ENCODE peak calls at places on chromosomes 5 and 9, in seven cellular contexts. One of them, this sample, is unnamed. For H3K4me1, the result is how much of the 10 kb centered on the place peaks cover.

GRCh38 chr9:89690334-89690912 is 85.6 kb downstream of the GADD45G start:
- DNase-seq in stomach: no peak
- DNase-seq in vagina: no peak
- DNase-seq in left ventricle myocardium inferior: no peak
- DNase-seq in left lung: no peak
- DNase-seq in CD8-positive, alpha-beta memory T cell: no peak
- DNase-seq in neural progenitor cell: no peak
- DNase-seq in this sample: no peak

GRCh38 chr5:142013734-142014495 is 1.1 kb upstream of the GNPDA1 start:
- DNase-seq in stomach: no peak
- DNase-seq in vagina: no peak
- DNase-seq in left ventricle myocardium inferior: peak
- DNase-seq in neural progenitor cell: no peak
- DNase-seq in CD8-positive, alpha-beta memory T cell: no peak
- DNase-seq in left lung: peak
- DNase-seq in this sample: no peak

GRCh38 chr5:179605026-179605833 is 18.2 kb downstream of the HNRNPH1 start:
- DNase-seq in CD8-positive, alpha-beta memory T cell: no peak
- DNase-seq in stomach: no peak
- DNase-seq in neural progenitor cell: no peak
- DNase-seq in left ventricle myocardium inferior: no peak
- DNase-seq in vagina: no peak
- DNase-seq in left lung: no peak
- DNase-seq in this sample: no peak

GRCh38 chr9:99778308-99778707 is 43.4 kb upstream of the NR4A3 start:
- DNase-seq in stomach: no peak
- DNase-seq in left lung: no peak
- DNase-seq in neural progenitor cell: no peak
- DNase-seq in left ventricle myocardium inferior: no peak
- DNase-seq in CD8-positive, alpha-beta memory T cell: no peak
- DNase-seq in vagina: no peak
- DNase-seq in this sample: no peak

GRCh38 chr9:3916984-3917383 is 382.9 kb downstream of the GLIS3 start:
- DNase-seq in left ventricle myocardium inferior: no peak
- DNase-seq in left lung: no peak
- DNase-seq in neural progenitor cell: no peak
- DNase-seq in vagina: no peak
- DNase-seq in stomach: no peak
- DNase-seq in CD8-positive, alpha-beta memory T cell: no peak
- DNase-seq in this sample: no peak

GRCh38 chr5:80753712-80754111 is 98.9 kb upstream of the DHFR start:
- DNase-seq in CD8-positive, alpha-beta memory T cell: no peak
- DNase-seq in stomach: no peak
- DNase-seq in vagina: no peak
- DNase-seq in neural progenitor cell: no peak
- DNase-seq in left lung: no peak
- DNase-seq in left ventricle myocardium inferior: no peak
- DNase-seq in this sample: no peak

GRCh38 chr5:134132372-134133212 is 18.1 kb downstream of the TCF7 start:
- DNase-seq in left ventricle myocardium inferior: peak
- DNase-seq in vagina: no peak
- DNase-seq in stomach: no peak
- DNase-seq in left lung: no peak
- DNase-seq in neural progenitor cell: no peak
- DNase-seq in CD8-positive, alpha-beta memory T cell: peak
- DNase-seq in this sample: peak

GRCh38 chr9:91234523-91234922 is 127.2 kb downstream of the AUH start:
- DNase-seq in vagina: no peak
- DNase-seq in left lung: no peak
- DNase-seq in stomach: no peak
- DNase-seq in neural progenitor cell: peak
- DNase-seq in left ventricle myocardium inferior: no peak
- DNase-seq in CD8-positive, alpha-beta memory T cell: no peak
- DNase-seq in this sample: no peak

DNA sequence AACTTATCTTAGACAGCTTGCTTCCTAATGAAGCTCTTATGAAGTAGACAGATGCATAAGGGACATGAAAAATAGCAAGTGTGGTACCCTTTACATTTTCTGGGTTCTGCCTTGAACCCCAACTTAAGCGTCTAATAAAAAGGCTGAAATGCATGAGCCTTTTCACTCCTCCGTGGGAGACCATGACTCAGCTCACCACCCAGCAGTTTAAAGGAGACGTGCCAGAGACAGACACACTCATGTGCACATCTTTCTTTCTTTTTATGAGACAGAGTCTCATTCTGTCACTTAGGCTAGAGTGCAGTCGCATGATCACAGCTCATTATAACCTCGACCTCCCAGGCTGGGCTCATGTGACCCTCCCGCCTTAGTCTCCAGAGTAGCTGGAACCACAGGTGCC is 22.3 kb downstream of the CTXN3 start:
- DNase-seq in vagina: no peak
- DNase-seq in stomach: no peak
- DNase-seq in CD8-positive, alpha-beta memory T cell: no peak
- DNase-seq in left ventricle myocardium inferior: no peak
- DNase-seq in neural progenitor cell: no peak
- DNase-seq in left lung: no peak
- DNase-seq in this sample: no peak
- H3K4me1 ChIP-seq in vagina: under half
- H3K4me1 ChIP-seq in stomach: under half
- H3K4me1 ChIP-seq in CD8-positive, alpha-beta memory T cell: under half
- H3K4me1 ChIP-seq in left ventricle myocardium inferior: under half
- H3K4me1 ChIP-seq in neural progenitor cell: under half
- H3K4me1 ChIP-seq in left lung: under half
- H3K4me1 ChIP-seq in this sample: under half

GRCh38 chr9:120924698-120925534 is 1.7 kb downstream of the TRAF1 start:
- DNase-seq in CD8-positive, alpha-beta memory T cell: peak
- DNase-seq in neural progenitor cell: no peak
- DNase-seq in stomach: no peak
- DNase-seq in vagina: no peak
- DNase-seq in left lung: no peak
- DNase-seq in left ventricle myocardium inferior: no peak
- DNase-seq in this sample: no peak
- H3K4me1 ChIP-seq in CD8-positive, alpha-beta memory T cell: half or more
- H3K4me1 ChIP-seq in neural progenitor cell: under half
- H3K4me1 ChIP-seq in stomach: under half
- H3K4me1 ChIP-seq in vagina: under half
- H3K4me1 ChIP-seq in left lung: half or more
- H3K4me1 ChIP-seq in left ventricle myocardium inferior: under half
- H3K4me1 ChIP-seq in this sample: half or more

GRCh38 chr5:56168066-56168478 is 65.1 kb downstream of the ANKRD55 start:
- DNase-seq in CD8-positive, alpha-beta memory T cell: no peak
- DNase-seq in left ventricle myocardium inferior: no peak
- DNase-seq in neural progenitor cell: no peak
- DNase-seq in vagina: no peak
- DNase-seq in stomach: no peak
- DNase-seq in left lung: no peak
- DNase-seq in this sample: no peak
- H3K4me1 ChIP-seq in CD8-positive, alpha-beta memory T cell: under half
- H3K4me1 ChIP-seq in left ventricle myocardium inferior: under half
- H3K4me1 ChIP-seq in neural progenitor cell: under half
- H3K4me1 ChIP-seq in vagina: under half
- H3K4me1 ChIP-seq in stomach: under half
- H3K4me1 ChIP-seq in left lung: half or more
- H3K4me1 ChIP-seq in this sample: under half

DNA sequence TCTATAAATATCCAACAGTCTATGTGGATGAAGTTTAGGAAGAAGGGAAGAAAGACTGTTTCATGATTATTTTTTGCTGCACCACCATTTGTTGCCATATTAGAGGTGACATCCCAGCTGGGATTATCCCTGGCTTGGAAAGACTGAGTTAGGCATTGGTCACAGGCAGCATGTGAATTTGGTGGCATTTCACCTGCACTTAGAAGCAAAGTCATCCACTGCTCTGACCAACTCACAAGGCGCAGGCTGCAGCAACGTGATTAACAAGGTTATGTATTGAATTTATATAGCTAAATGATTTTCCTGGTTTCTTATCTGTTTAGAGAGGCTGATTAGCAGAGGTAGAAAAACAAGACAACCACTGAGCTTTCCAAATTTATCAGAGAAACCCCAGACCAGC is 2.7 kb downstream of the FYB1 start:
- DNase-seq in neural progenitor cell: no peak
- DNase-seq in left ventricle myocardium inferior: no peak
- DNase-seq in vagina: no peak
- DNase-seq in CD8-positive, alpha-beta memory T cell: no peak
- DNase-seq in stomach: no peak
- DNase-seq in left lung: no peak
- DNase-seq in this sample: no peak
- H3K4me1 ChIP-seq in neural progenitor cell: under half
- H3K4me1 ChIP-seq in left ventricle myocardium inferior: under half
- H3K4me1 ChIP-seq in vagina: under half
- H3K4me1 ChIP-seq in CD8-positive, alpha-beta memory T cell: half or more
- H3K4me1 ChIP-seq in stomach: under half
- H3K4me1 ChIP-seq in left lung: half or more
- H3K4me1 ChIP-seq in this sample: half or more

GRCh38 chr9:68949271-68950000 is 64.5 kb downstream of the PRKACG start:
- DNase-seq in CD8-positive, alpha-beta memory T cell: no peak
- DNase-seq in stomach: no peak
- DNase-seq in neural progenitor cell: no peak
- DNase-seq in left ventricle myocardium inferior: peak
- DNase-seq in left lung: no peak
- DNase-seq in vagina: no peak
- DNase-seq in this sample: no peak

GRCh38 chr9:68951879-68952659 is 61.8 kb downstream of the PRKACG start:
- DNase-seq in neural progenitor cell: no peak
- DNase-seq in left ventricle myocardium inferior: no peak
- DNase-seq in stomach: no peak
- DNase-seq in vagina: no peak
- DNase-seq in CD8-positive, alpha-beta memory T cell: no peak
- DNase-seq in left lung: no peak
- DNase-seq in this sample: no peak

GRCh38 chr9:68947842-68948569 is 65.9 kb downstream of the PRKACG start:
- DNase-seq in left lung: no peak
- DNase-seq in left ventricle myocardium inferior: no peak
- DNase-seq in vagina: no peak
- DNase-seq in CD8-positive, alpha-beta memory T cell: no peak
- DNase-seq in stomach: no peak
- DNase-seq in neural progenitor cell: no peak
- DNase-seq in this sample: no peak

GRCh38 chr9:68950689-68951088 is 63.2 kb downstream of the PRKACG start:
- DNase-seq in CD8-positive, alpha-beta memory T cell: no peak
- DNase-seq in left lung: no peak
- DNase-seq in neural progenitor cell: no peak
- DNase-seq in vagina: no peak
- DNase-seq in stomach: no peak
- DNase-seq in left ventricle myocardium inferior: no peak
- DNase-seq in this sample: no peak

GRCh38 chr9:68950188-68950587 is 63.7 kb downstream of the PRKACG start:
- DNase-seq in left ventricle myocardium inferior: no peak
- DNase-seq in neural progenitor cell: no peak
- DNase-seq in stomach: no peak
- DNase-seq in CD8-positive, alpha-beta memory T cell: no peak
- DNase-seq in left lung: no peak
- DNase-seq in vagina: no peak
- DNase-seq in this sample: no peak
- H3K4me1 ChIP-seq in left ventricle myocardium inferior: under half
- H3K4me1 ChIP-seq in neural progenitor cell: under half
- H3K4me1 ChIP-seq in stomach: under half
- H3K4me1 ChIP-seq in CD8-positive, alpha-beta memory T cell: under half
- H3K4me1 ChIP-seq in left lung: under half
- H3K4me1 ChIP-seq in vagina: under half
- H3K4me1 ChIP-seq in this sample: under half

DNA sequence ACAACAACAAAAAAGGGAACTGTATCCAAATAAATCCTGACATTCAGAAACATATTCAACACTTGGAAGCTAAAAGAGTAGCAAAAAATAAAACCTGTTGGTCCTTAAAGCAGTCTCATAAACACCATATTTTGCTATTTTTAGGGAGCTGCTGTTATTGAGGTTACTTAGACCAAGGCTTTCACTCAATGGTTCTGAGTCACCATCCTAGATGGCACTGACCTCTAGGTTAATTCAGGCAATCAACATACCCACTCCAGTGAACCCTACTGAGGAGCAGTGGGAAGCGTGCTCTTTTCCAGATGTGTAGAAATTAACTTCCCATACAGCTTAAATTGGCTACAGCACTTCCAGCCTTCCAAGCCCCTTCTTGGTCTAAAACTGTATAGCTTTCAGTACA is 5.2 kb downstream of the GNAQ start:
- DNase-seq in left ventricle myocardium inferior: no peak
- DNase-seq in neural progenitor cell: no peak
- DNase-seq in stomach: no peak
- DNase-seq in CD8-positive, alpha-beta memory T cell: no peak
- DNase-seq in vagina: no peak
- DNase-seq in left lung: no peak
- DNase-seq in this sample: no peak
- H3K4me1 ChIP-seq in left ventricle myocardium inferior: half or more
- H3K4me1 ChIP-seq in neural progenitor cell: under half
- H3K4me1 ChIP-seq in stomach: under half
- H3K4me1 ChIP-seq in CD8-positive, alpha-beta memory T cell: under half
- H3K4me1 ChIP-seq in vagina: half or more
- H3K4me1 ChIP-seq in left lung: half or more
- H3K4me1 ChIP-seq in this sample: under half

DNA sequence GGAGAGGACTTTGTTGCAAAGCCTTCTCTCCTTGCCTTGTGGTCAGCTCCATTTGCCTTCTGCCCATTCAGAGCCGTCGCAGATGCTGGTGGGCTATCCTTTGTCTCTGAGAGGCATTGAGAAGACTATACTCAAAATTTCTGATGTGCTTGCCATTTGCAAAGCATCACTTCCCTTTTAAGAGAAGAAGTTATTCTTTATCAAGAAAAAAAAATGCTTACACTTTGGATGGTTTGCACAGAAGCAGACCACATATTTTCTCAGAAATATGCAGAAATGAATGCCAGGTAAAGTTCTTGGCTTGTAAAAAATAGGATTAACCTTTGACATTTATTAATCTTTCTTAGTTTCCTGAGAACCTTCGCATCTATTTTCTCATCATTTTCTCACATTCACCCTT is 195.8 kb upstream of the KLF4 start:
- DNase-seq in stomach: no peak
- DNase-seq in left lung: no peak
- DNase-seq in neural progenitor cell: no peak
- DNase-seq in left ventricle myocardium inferior: no peak
- DNase-seq in CD8-positive, alpha-beta memory T cell: no peak
- DNase-seq in vagina: no peak
- DNase-seq in this sample: no peak
- H3K4me1 ChIP-seq in stomach: under half
- H3K4me1 ChIP-seq in left lung: under half
- H3K4me1 ChIP-seq in neural progenitor cell: under half
- H3K4me1 ChIP-seq in left ventricle myocardium inferior: under half
- H3K4me1 ChIP-seq in CD8-positive, alpha-beta memory T cell: under half
- H3K4me1 ChIP-seq in vagina: under half
- H3K4me1 ChIP-seq in this sample: under half

GRCh38 chr9:27572566-27572917 is 739 bp downstream of the C9orf72 start:
- DNase-seq in neural progenitor cell: peak
- DNase-seq in left ventricle myocardium inferior: no peak
- DNase-seq in CD8-positive, alpha-beta memory T cell: peak
- DNase-seq in vagina: no peak
- DNase-seq in left lung: no peak
- DNase-seq in stomach: peak
- DNase-seq in this sample: peak
- H3K4me1 ChIP-seq in neural progenitor cell: under half
- H3K4me1 ChIP-seq in left ventricle myocardium inferior: half or more
- H3K4me1 ChIP-seq in CD8-positive, alpha-beta memory T cell: under half
- H3K4me1 ChIP-seq in vagina: under half
- H3K4me1 ChIP-seq in left lung: under half
- H3K4me1 ChIP-seq in stomach: under half
- H3K4me1 ChIP-seq in this sample: under half

This sample was measured in effector memory CD4-positive, alpha-beta T cell.